ENCODE peak calls at places on chromosomes 13 and 19, in four cellular contexts. V, K, R and U are unnamed samples.

GRCh38 chr13:72970301-72970880 is 88.4 kb upstream of the KLF5 start:
- DNase-seq in V (no peak), K (no peak), R (no peak), U (no peak)

GRCh38 chr13:48561461-48562224 is 28.8 kb upstream of the RCBTB2 start:
- DNase-seq in V (no peak), K (no peak), R (no peak), U (no peak)

GRCh38 chr13:114115191-114115671 is 17.2 kb downstream of the RASA3 start:
- DNase-seq in V (peak), K (no peak), R (peak), U (no peak)

GRCh38 chr19:6753178-6754031 is 13.8 kb downstream of the SH2D3A start:
- DNase-seq in V (peak), K (no peak), R (peak), U (no peak)

GRCh38 chr19:45643927-45644771 is 5.0 kb upstream of the EML2 start:
- DNase-seq in V (no peak), K (no peak), R (no peak), U (no peak)

GRCh38 chr13:45737571-45738002 is 35.5 kb downstream of the CBY2 start:
- DNase-seq in V (no peak), K (no peak), R (no peak), U (no peak)

GRCh38 chr13:113764793-113765190 is 5.8 kb downstream of the TMEM255B start:
- DNase-seq in V (no peak), K (no peak), R (no peak), U (no peak)

GRCh38 chr13:28716511-28716910 is 2.3 kb downstream of the SLC46A3 start:
- DNase-seq in V (peak), K (peak), R (no peak), U (peak)

GRCh38 chr19:3059653-3060052 is 2.6 kb downstream of the TLE5 start:
- DNase-seq in V (no peak), K (no peak), R (no peak), U (no peak)

GRCh38 chr19:46015080-46015960 is 7.5 kb downstream of the PGLYRP1 start:
- DNase-seq in V (no peak), K (no peak), R (peak), U (peak)

GRCh38 chr13:43687038-43687437 is 99.7 kb downstream of the ENOX1 start:
- DNase-seq in V (no peak), K (no peak), R (no peak), U (no peak)